ENCODE peak calls at places on chromosomes 11 and 22, in nine cellular contexts. W is thoracic aorta, A is astrocyte of the cerebellum, R is OCI-LY7, O is MCF 10A, N is HFFc6, L is lung, F is lower leg skin, S is heart right ventricle. M is an unnamed sample.

GRCh38 chr11:105588001-105588400 is 21.9 kb upstream of the GRIA4 start:
- DNase-seq in L (no peak), R (no peak), O (peak; percentile 47), N (peak; percentile 37), W (no peak), S (no peak), F (no peak), A (peak; percentile 57), M (no peak)

GRCh38 chr11:13963949-13964770 is 1.6 kb downstream of the SPON1 start:
- DNase-seq in A (no peak), N (no peak), S (peak; percentile 8), O (no peak), L (peak; percentile 34), F (no peak), R (no peak), W (no peak), M (no peak)

GRCh38 chr11:92714111-92714510 is 255.3 kb upstream of the MTNR1B start:
- DNase-seq in N (no peak), O (no peak), F (no peak), A (no peak), R (no peak), S (no peak), W (no peak), L (no peak), M (no peak)

GRCh38 chr11:84091212-84091986 is 805.2 kb upstream of the CCDC90B start:
- DNase-seq in A (no peak), W (no peak), S (no peak), L (no peak), F (no peak), R (no peak), N (no peak), O (no peak), M (no peak)

GRCh38 chr22:45999379-45999971 is 22.5 kb upstream of the WNT7B start:
- DNase-seq in R (peak; percentile 45), A (no peak), W (no peak), N (no peak), S (no peak), F (no peak), O (no peak), L (no peak), M (no peak)

GRCh38 chr22:42960146-42960509 is 54.8 kb downstream of the PACSIN2 start:
- DNase-seq in R (no peak), O (no peak), F (no peak), L (no peak), A (no peak), S (no peak), N (no peak), W (no peak), M (no peak)

GRCh38 chr22:30289126-30289979 is at the start of gene CASTOR1:
- DNase-seq in L (peak; percentile 99), W (peak; percentile 98), N (peak; percentile 97), A (peak; percentile 97), R (peak; percentile 83), S (peak; percentile 99), F (peak; percentile 100), O (peak; percentile 98), M (peak; percentile 95)

GRCh38 chr11:13928566-13929251 is 33.8 kb upstream of the SPON1 start:
- DNase-seq in O (peak; percentile 69), A (no peak), F (no peak), N (peak; percentile 53), W (no peak), S (no peak), L (no peak), R (peak; percentile 84), M (no peak)

GRCh38 chr22:19772673-19773469 is 12.3 kb downstream of the TBX1 start:
- DNase-seq in A (no peak), R (peak; percentile 98), L (no peak), W (no peak), F (no peak), N (no peak), O (no peak), S (no peak), M (no peak)
- TF ChIP-seq CTCF in A (no peak), R (peak; percentile 72), L (no peak), W (no peak), F (no peak), N (no peak), O (no peak), S (peak; percentile 22), M (no peak)

GRCh38 chr11:128021304-128022006 is 565.9 kb downstream of the ETS1 start:
- DNase-seq in O (peak; percentile 28), R (no peak), W (no peak), S (no peak), L (no peak), A (no peak), N (peak; percentile 14), F (no peak), M (no peak)
- TF ChIP-seq CTCF in O (peak; percentile 39), R (no peak), W (no peak), S (no peak), L (no peak), A (peak; percentile 40), N (peak; percentile 73), F (no peak), M (no peak)

DNA sequence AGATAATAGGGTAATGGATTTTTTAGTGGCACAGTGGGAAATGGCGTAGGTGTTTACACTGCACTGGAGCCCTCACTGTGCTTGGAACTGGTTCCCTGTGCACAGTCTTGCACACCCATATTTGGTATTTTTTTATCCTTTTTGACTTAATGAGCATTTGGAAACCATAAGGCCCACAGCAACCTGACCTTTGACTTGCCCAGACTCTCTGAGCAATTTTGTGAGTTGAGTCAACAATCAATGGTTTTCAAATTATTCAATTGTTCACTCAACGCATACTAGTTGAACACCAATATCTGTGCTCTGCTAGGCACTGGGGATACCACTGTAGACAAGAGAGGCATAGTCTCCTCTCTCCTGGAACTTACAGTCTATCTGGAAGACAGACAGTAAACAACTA is 14.3 kb downstream of the CD44 start:
- DNase-seq in O (no peak), W (no peak), R (no peak), A (no peak), S (no peak), N (no peak), L (no peak), F (no peak), M (no peak)
- TF ChIP-seq CTCF in O (no peak), W (no peak), R (no peak), A (no peak), S (no peak), N (no peak), L (no peak), F (no peak), M (no peak)

DNA sequence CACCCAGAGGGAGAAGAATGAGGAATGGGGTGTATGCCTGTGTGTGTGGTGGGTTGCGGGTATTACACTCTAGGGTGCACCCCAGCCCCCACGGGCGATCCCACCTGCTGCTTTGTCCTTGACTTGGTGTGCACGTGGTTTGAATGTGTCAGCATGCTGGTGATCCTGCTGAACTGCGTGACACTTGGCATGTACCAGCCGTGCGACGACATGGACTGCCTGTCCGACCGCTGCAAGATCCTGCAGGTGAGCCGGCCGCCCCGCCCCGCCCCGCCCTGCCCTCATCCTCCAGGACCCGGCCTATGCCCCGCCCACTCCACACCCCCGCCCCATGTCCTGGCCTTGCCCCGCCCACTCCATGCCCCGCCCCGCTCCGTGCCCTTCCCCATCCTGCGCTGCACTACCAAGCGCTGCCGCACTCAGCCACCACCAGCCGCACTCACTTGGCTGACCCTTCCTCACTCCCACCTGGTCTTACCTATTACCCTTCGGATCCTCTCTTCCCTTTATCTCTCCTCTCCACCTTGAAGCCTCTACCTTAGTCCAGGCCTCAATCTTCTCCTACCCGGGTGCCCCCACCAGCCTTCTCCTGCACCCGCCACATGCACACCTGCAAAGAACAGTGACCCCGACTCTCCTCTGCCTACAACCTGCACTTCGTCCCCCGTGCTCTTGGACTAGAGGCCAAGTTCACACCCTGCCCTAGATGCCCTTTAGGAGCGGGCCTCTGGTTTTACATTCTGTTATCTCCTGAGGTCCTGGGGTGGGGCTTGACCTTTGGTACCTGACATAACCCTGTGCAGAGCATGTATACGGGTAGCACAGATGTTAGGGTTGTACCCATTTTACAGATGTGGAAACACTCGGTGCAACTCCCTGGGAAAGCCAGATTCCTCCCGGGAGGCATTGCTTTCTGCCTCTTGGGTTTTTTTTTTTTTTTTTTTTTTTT is 27.7 kb downstream of the CACNA1I start:
- DNase-seq in R (peak; percentile 73), L (peak; percentile 56), O (peak; percentile 38), S (no peak), A (no peak), W (no peak), F (peak; percentile 89), N (no peak), M (no peak)
- TF ChIP-seq CTCF in R (peak; percentile 18), L (no peak), O (no peak), S (no peak), A (no peak), W (no peak), F (no peak), N (no peak), M (no peak)

GRCh38 chr22:20129747-20130014 is 1.9 kb upstream of the ZDHHC8 start:
- DNase-seq in A (no peak), L (no peak), N (no peak), R (no peak), W (no peak), O (no peak), S (no peak), F (no peak), M (no peak)

GRCh38 chr22:20131593-20131855 is at the start of gene ZDHHC8:
- DNase-seq in R (no peak), A (no peak), L (no peak), W (no peak), N (no peak), F (no peak), O (no peak), S (no peak), M (no peak)

GRCh38 chr22:20130739-20131592 is 638 bp upstream of the ZDHHC8 start:
- DNase-seq in L (peak; percentile 81), S (peak; percentile 88), R (no peak), A (peak; percentile 49), N (peak; percentile 42), F (peak; percentile 94), O (peak; percentile 65), W (peak; percentile 68), M (no peak)

GRCh38 chr22:20128902-20129746 is 2.5 kb upstream of the ZDHHC8 start:
- DNase-seq in F (no peak), R (peak; percentile 63), N (peak; percentile 33), S (no peak), L (no peak), O (peak; percentile 35), A (no peak), W (no peak), M (no peak)

DNA sequence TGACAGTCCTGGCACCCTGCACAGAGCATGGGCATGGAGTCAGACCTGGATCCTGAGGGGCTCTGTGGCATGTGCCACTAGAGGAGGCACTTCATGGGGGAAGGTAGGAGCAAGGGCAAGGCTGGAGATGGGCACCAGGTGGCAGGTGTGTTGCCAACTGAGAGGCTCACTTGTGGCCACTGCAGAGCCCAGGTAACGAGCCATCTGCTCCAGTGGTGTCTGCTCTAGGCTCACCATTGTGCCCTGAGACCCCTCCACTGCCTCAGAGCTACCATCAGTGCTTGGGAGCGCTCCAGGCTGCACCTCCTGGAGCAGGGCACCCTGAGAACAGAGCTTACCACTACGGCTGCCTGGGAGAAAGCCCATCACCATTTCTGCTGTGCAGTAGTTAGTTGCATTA is 1.3 kb upstream of the ZDHHC8 start:
- DNase-seq in O (peak; percentile 32), N (no peak), R (no peak), W (no peak), A (no peak), F (no peak), L (no peak), S (no peak), M (no peak)
- TF ChIP-seq CTCF in O (peak; percentile 14), N (peak; percentile 23), R (no peak), W (no peak), A (no peak), F (no peak), L (no peak), S (no peak), M (no peak)

GRCh38 chr22:26604368-26604767 is 13.5 kb downstream of the CRYBB1 start:
- DNase-seq in N (no peak), R (no peak), F (no peak), O (no peak), W (no peak), L (no peak), A (no peak), S (no peak), M (no peak)
- TF ChIP-seq CTCF in N (no peak), R (peak; percentile 31), F (no peak), O (no peak), W (no peak), L (no peak), A (no peak), S (no peak), M (no peak)